ENCODE peak calls at places on chromosomes 3 and 15, in six cellular contexts. J is PC-9, K is HFF-Myc, E is PC-3, L is MCF 10A, F is WTC11. C is an unnamed sample.

GRCh38 chr3:58071480-58071971 is 63.3 kb downstream of the FLNB start:
- DNase-seq in F (no peak), J (no peak), L (no peak), K (no peak), E (peak), C (no peak)

GRCh38 chr15:98347001-98347400 is 301.3 kb upstream of the IGF1R start:
- DNase-seq in L (no peak), J (no peak), E (no peak), K (no peak), F (no peak), C (no peak)

GRCh38 chr3:42846682-42847522 is 28.8 kb downstream of the CYP8B1 start:
- DNase-seq in F (no peak), E (no peak), K (no peak), L (no peak), J (no peak), C (no peak)

GRCh38 chr3:127518456-127519081 is 72.0 kb downstream of the TPRA1 start:
- DNase-seq in F (no peak), L (no peak), J (no peak), E (no peak), K (no peak), C (no peak)

GRCh38 chr3:171753665-171754408 is 56.4 kb downstream of the PLD1 start:
- DNase-seq in J (no peak), E (no peak), L (peak), K (no peak), F (no peak), C (peak)

GRCh38 chr15:28975766-28976179 is 90.0 kb downstream of the APBA2 start:
- DNase-seq in K (no peak), F (peak), J (no peak), L (peak), E (peak), C (peak)

GRCh38 chr3:64091501-64091900 is 68.2 kb upstream of the PSMD6 start:
- DNase-seq in K (no peak), F (no peak), E (no peak), L (no peak), J (no peak), C (no peak)

GRCh38 chr3:47613723-47614122 is 35.1 kb upstream of the CSPG5 start:
- DNase-seq in F (no peak), L (no peak), K (no peak), E (no peak), J (no peak), C (no peak)

GRCh38 chr3:41726891-41727290 is 235.0 kb downstream of the ULK4 start:
- DNase-seq in L (no peak), E (no peak), K (no peak), J (no peak), F (no peak), C (peak)

GRCh38 chr3:81968628-81969027 is 207.2 kb upstream of the GBE1 start:
- DNase-seq in E (no peak), L (no peak), K (no peak), J (no peak), F (no peak), C (peak)

GRCh38 chr3:146133436-146133835 is 27.5 kb downstream of the PLOD2 start:
- DNase-seq in J (no peak), L (peak), K (no peak), E (no peak), F (no peak), C (peak)

GRCh38 chr15:29129903-29130302 is 139.7 kb downstream of the NSMCE3 start:
- DNase-seq in E (no peak), K (no peak), L (no peak), F (peak), J (no peak), C (no peak)

GRCh38 chr3:45583021-45583851 is 11.3 kb upstream of the LIMD1 start:
- DNase-seq in E (no peak), K (no peak), F (no peak), J (no peak), L (no peak), C (peak)

GRCh38 chr15:85131915-85132314 is 150.3 kb downstream of the PDE8A start:
- DNase-seq in E (no peak), J (no peak), K (no peak), F (no peak), L (no peak), C (no peak)

GRCh38 chr3:120147072-120147871 is 53.0 kb upstream of the GSK3B start:
- DNase-seq in L (peak), K (no peak), F (peak), E (peak), J (peak), C (no peak)

GRCh38 chr3:168812234-168812633 is 716.5 kb upstream of the GOLIM4 start:
- DNase-seq in E (no peak), K (no peak), L (no peak), J (peak), F (peak), C (peak)

GRCh38 chr3:51708216-51708845 is 1.5 kb downstream of the GRM2 start:
- DNase-seq in F (peak), K (no peak), J (no peak), E (no peak), L (no peak), C (no peak)

GRCh38 chr3:42263354-42264346 is 2.3 kb downstream of the CCK start:
- DNase-seq in J (peak), F (peak), E (no peak), K (no peak), L (no peak), C (no peak)

GRCh38 chr3:51379746-51380330 is 5.3 kb upstream of the MANF start:
- DNase-seq in F (no peak), J (no peak), E (no peak), K (no peak), L (no peak), C (no peak)

GRCh38 chr15:51749307-51749706 is 2.1 kb upstream of the TMOD2 start:
- DNase-seq in L (no peak), E (no peak), K (no peak), F (no peak), J (no peak), C (no peak)

GRCh38 chr3:186506846-186507245 is 37.3 kb downstream of the CRYGS start:
- DNase-seq in K (no peak), F (no peak), J (no peak), L (no peak), E (no peak), C (peak)

GRCh38 chr3:16821053-16821452 is 63.7 kb upstream of the PLCL2 start:
- DNase-seq in F (no peak), E (no peak), L (no peak), K (no peak), J (no peak), C (no peak)

DNA sequence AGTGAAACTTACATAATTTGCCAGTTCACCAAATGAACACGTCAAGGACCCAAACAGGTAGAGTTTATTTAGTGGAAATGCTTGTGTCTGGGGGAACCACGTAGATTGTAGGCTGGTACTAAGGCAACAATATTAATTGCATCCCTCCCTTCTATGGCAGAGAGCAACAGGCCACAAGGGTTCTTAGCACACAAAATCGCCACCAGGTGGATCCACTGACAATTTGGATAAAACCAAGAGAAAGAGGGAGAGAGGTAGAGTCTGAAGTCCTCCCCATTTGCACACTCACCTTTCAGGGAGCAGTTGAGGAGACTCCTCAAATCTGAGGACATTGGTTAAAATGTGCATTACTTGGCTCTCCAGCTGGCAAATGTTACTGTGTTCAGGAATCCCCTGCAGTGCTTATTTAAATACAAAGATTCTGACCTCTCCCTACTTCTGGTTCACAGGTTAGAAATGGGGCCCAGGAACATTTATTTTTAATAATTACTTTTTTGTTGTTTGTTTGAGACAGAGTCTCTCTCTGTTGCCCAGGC is 181.0 kb upstream of the FEZF2 start:
- DNase-seq in J (no peak), E (peak), L (peak), K (no peak), F (peak), C (peak)
- TF ChIP-seq CTCF in J (no peak), E (peak), L (peak), K (peak), F (no peak), C (peak)

GRCh38 chr15:92121047-92121446 is 267.5 kb downstream of the SLCO3A1 start:
- DNase-seq in K (no peak), F (no peak), J (peak), E (no peak), L (no peak), C (no peak)
- TF ChIP-seq CTCF in K (no peak), F (no peak), J (no peak), E (no peak), L (no peak), C (no peak)

GRCh38 chr3:66037330-66037985 is 1.3 kb downstream of the MAGI1 start:
- DNase-seq in F (peak), E (peak), K (no peak), L (peak), J (peak), C (peak)
- TF ChIP-seq CTCF in F (no peak), E (no peak), K (peak), L (no peak), J (no peak), C (peak)

DNA sequence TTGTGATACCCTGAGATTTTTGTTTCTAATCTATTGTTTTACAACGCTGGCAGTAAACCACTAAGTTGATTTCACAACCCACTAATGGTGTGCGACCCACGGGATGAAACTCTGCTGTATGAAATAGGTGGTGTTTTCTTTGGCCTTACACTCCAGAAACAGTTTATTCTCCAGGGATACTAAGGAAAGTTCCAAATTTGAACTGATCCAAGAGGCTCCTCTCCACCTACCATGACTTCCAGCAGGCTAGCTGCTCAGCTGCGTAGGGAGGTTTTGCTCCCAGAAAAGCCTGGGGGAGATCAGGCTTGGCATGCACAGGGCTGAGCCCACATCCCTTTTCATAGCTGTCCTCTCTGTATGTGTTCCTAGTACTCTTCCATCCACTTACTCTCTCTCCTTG is 71.5 kb downstream of the FAM174B start:
- DNase-seq in J (no peak), K (no peak), F (no peak), E (no peak), L (no peak), C (peak)
- TF ChIP-seq CTCF in J (no peak), K (no peak), F (no peak), E (no peak), L (no peak), C (no peak)

GRCh38 chr3:187738400-187739124 is 6.7 kb downstream of the BCL6 start:
- DNase-seq in L (peak), E (peak), J (peak), K (peak), F (peak), C (peak)

GRCh38 chr3:187738089-187738399 is 7.2 kb downstream of the BCL6 start:
- DNase-seq in F (no peak), J (no peak), E (no peak), K (no peak), L (no peak), C (no peak)

GRCh38 chr3:187739125-187739560 is 6.1 kb downstream of the BCL6 start:
- DNase-seq in K (no peak), F (peak), E (no peak), J (no peak), L (no peak), C (no peak)

GRCh38 chr3:187736418-187736871 is 8.8 kb downstream of the BCL6 start:
- DNase-seq in J (peak), K (no peak), E (peak), F (no peak), L (peak), C (peak)

GRCh38 chr3:187737401-187738088 is 7.7 kb downstream of the BCL6 start:
- DNase-seq in L (peak), K (no peak), J (no peak), F (peak), E (peak), C (peak)
- TF ChIP-seq CTCF in L (no peak), K (no peak), J (no peak), F (no peak), E (no peak), C (no peak)

DNA sequence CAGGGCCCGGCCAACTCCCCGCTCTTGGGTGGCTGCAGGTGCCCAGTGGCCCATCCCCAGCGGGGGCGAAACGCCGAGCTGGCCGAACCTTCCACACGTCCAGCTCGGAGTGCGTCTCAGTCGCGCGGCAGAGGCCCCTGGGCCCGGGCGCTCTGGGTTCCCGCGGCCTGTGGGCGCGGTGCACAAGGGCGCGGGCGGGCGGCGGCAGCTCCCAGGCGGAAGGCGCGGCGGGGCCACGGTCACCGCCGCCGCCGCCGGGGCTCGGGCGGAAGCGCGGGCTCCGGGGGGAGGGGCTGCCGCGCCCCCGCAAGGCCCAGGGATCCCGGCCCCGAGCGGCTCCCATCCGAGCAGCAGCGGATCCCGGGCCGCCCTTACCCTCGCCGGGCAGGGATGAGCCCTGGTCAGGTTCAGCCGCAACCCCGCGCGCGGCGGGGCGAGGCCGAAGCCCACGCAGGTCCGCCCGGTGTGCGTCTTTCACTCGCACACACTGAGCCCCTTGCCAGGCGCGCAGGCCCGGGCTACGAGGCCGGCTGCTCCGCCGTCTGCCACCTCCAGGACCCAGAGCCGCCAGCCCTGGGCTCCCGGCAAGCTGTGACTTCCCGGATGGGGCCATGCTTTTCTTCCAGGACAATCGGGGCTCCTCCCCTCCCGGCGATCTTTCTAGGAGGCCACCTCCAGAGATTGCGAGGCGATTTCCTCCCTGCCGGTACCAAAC is 54.2 kb downstream of the CCDC54 start:
- DNase-seq in J (peak), L (peak), E (peak), K (no peak), F (peak), C (peak)
- TF ChIP-seq CTCF in J (no peak), L (no peak), E (no peak), K (no peak), F (no peak), C (no peak)

GRCh38 chr3:156862338-156862737 is 36.2 kb downstream of the LEKR1 start:
- DNase-seq in J (no peak), K (no peak), F (no peak), L (peak), E (peak), C (no peak)
- TF ChIP-seq CTCF in J (no peak), K (no peak), F (no peak), L (no peak), E (no peak), C (no peak)